ENCODE peak calls at places on chromosomes 3 and 15, in nine cellular contexts. X is HepG2, J is A549, W is transverse colon, E is K562, A is stomach, M is SK-N-SH, K is tibial nerve, Q is H1. Y is an unnamed sample.

GRCh38 chr15:43439268-43439667 is 53.7 kb downstream of the TP53BP1 start:
- DNase-seq in A (no peak), W (no peak), E (no peak), M (no peak), X (peak), J (no peak), Q (no peak), K (no peak), Y (no peak)

GRCh38 chr3:148847351-148847750 is 17.7 kb upstream of the CPA3 start:
- DNase-seq in E (no peak), K (no peak), A (no peak), Q (no peak), X (no peak), J (no peak), M (no peak), W (no peak), Y (no peak)

GRCh38 chr3:126550488-126551051 is 8.2 kb downstream of the C3orf22 start:
- DNase-seq in W (peak), K (no peak), X (no peak), E (no peak), A (peak), M (peak), Q (peak), J (no peak), Y (peak)

GRCh38 chr3:18751514-18751913 is 326.4 kb upstream of the SATB1 start:
- DNase-seq in K (no peak), J (no peak), X (no peak), A (no peak), M (no peak), E (no peak), W (no peak), Q (no peak), Y (no peak)

GRCh38 chr15:90358124-90359033 is 6.3 kb downstream of the ZNF774 start:
- DNase-seq in K (no peak), E (peak), A (no peak), Q (no peak), X (no peak), M (no peak), W (peak), J (peak), Y (peak)

GRCh38 chr3:187085021-187085666 is 54.2 kb downstream of the RPL39L start:
- DNase-seq in W (no peak), X (no peak), E (no peak), K (no peak), J (no peak), Q (no peak), A (no peak), M (no peak), Y (no peak)

GRCh38 chr15:31307270-31308184 is 19.1 kb upstream of the KLF13 start:
- DNase-seq in W (no peak), Q (peak), J (no peak), K (no peak), X (no peak), M (no peak), E (no peak), A (no peak), Y (no peak)

GRCh38 chr3:112676659-112677234 is 35.8 kb upstream of the CCDC80 start:
- DNase-seq in A (peak), E (peak), K (no peak), Q (no peak), X (peak), J (peak), M (no peak), W (peak), Y (peak)

GRCh38 chr3:126268866-126269265 is 88.3 kb downstream of the KLF15 start:
- DNase-seq in A (no peak), Q (no peak), M (no peak), K (no peak), X (no peak), J (no peak), W (no peak), E (no peak), Y (no peak)

GRCh38 chr3:73229036-73229435 is 167.6 kb downstream of the EBLN2 start:
- DNase-seq in J (no peak), Q (no peak), A (no peak), X (no peak), E (no peak), K (no peak), W (no peak), M (no peak), Y (no peak)

GRCh38 chr15:87634361-87634760 is 622.2 kb downstream of the NTRK3 start:
- DNase-seq in Q (no peak), X (no peak), W (no peak), E (no peak), A (no peak), M (no peak), J (no peak), K (no peak), Y (no peak)

GRCh38 chr15:74332011-74332410 is 35.4 kb downstream of the CYP11A1 start:
- DNase-seq in X (no peak), K (no peak), E (no peak), W (no peak), J (no peak), M (no peak), Q (no peak), A (no peak), Y (no peak)

GRCh38 chr3:161540594-161540993 is 44.0 kb downstream of the OTOL1 start:
- DNase-seq in J (no peak), Q (no peak), W (no peak), M (no peak), A (no peak), X (no peak), K (no peak), E (no peak), Y (no peak)

GRCh38 chr3:56411147-56411546 is 57.1 kb downstream of the ERC2 start:
- DNase-seq in Q (no peak), K (no peak), W (no peak), A (no peak), M (no peak), X (no peak), J (no peak), E (no peak), Y (no peak)

GRCh38 chr3:31503456-31503855 is 29.3 kb upstream of the STT3B start:
- DNase-seq in K (no peak), M (no peak), X (no peak), J (no peak), A (no peak), E (no peak), Q (no peak), W (no peak), Y (no peak)
- TF ChIP-seq EP300 in K (no peak), M (no peak), X (no peak), J (no peak), A (no peak), E (no peak), Q (no peak), W (no peak), Y (no peak)

GRCh38 chr15:69408841-69409240 is 5.3 kb upstream of the KIF23 start:
- DNase-seq in K (no peak), E (no peak), J (no peak), M (no peak), X (no peak), Q (no peak), W (no peak), A (no peak), Y (no peak)
- TF ChIP-seq EP300 in K (no peak), E (no peak), J (no peak), M (no peak), X (no peak), Q (no peak), W (no peak), A (no peak), Y (no peak)

GRCh38 chr3:143567823-143568222 is 280.4 kb downstream of the SLC9A9 start:
- DNase-seq in E (no peak), Q (no peak), A (no peak), W (no peak), M (no peak), X (no peak), J (no peak), K (no peak), Y (no peak)

GRCh38 chr3:143559291-143559690 is 289.0 kb downstream of the SLC9A9 start:
- DNase-seq in W (no peak), Q (no peak), J (no peak), A (no peak), K (no peak), M (no peak), X (no peak), E (no peak), Y (no peak)

GRCh38 chr3:143562789-143563188 is 285.5 kb downstream of the SLC9A9 start:
- DNase-seq in A (no peak), Q (no peak), W (no peak), K (no peak), J (no peak), M (no peak), X (no peak), E (peak), Y (no peak)

GRCh38 chr3:143565943-143566342 is 282.3 kb downstream of the SLC9A9 start:
- DNase-seq in K (no peak), W (no peak), Q (no peak), J (no peak), E (no peak), X (no peak), M (no peak), A (no peak), Y (no peak)

DNA sequence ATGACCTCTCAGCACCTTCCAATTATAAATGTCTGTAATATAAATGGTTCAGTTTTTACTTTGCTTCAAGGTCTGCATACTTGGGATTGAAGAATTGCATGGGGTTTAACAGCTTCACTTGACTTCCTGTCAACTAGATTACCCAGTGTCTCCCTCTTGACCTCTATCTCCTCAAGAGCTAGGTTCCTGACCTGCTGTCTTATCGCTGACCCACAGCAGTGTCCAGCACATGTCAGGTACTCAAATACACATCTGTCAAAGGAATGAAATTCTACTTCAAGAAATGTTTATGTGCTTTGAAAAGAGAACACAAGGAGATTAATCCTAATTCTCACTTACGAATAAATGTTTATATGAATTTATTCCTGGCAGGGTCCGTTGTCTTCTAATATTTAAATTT is 284.5 kb downstream of the SLC9A9 start:
- DNase-seq in K (no peak), A (no peak), X (no peak), Q (no peak), J (no peak), M (no peak), W (no peak), E (peak), Y (no peak)
- TF ChIP-seq EP300 in K (no peak), A (no peak), X (no peak), Q (no peak), J (no peak), M (no peak), W (no peak), E (peak), Y (no peak)

GRCh38 chr3:42667523-42668402 is 14.3 kb downstream of the ZBTB47 start:
- DNase-seq in A (no peak), Q (no peak), J (no peak), K (no peak), X (no peak), E (peak), W (no peak), M (peak), Y (no peak)
- TF ChIP-seq EP300 in A (no peak), Q (no peak), J (no peak), K (no peak), X (no peak), E (no peak), W (no peak), M (no peak), Y (no peak)

GRCh38 chr15:68339481-68339880 is 61.9 kb downstream of the FEM1B start:
- DNase-seq in A (no peak), M (no peak), X (no peak), Q (no peak), K (no peak), W (no peak), J (no peak), E (no peak), Y (no peak)
- TF ChIP-seq EP300 in A (no peak), M (no peak), X (no peak), Q (no peak), K (no peak), W (no peak), J (no peak), E (no peak), Y (no peak)

DNA sequence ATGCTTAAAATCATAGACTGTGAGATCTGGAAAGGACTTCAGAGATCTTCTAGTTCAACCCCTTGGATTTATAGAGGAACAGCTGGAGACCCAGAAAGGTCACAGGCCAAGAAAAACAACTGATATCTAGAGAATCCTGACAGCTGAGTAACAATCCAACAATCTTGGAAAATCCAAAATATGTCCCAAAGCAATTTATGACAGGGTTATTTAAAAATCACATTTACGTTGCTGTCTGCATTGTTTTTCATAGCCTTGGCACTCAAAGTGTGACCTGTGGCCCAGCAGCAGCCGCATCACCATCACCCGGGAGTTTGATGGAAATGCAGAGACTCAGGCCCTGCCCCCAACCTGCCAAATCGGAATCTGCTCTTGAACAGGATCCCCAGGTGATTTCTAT is 78.8 kb downstream of the FBN1 start:
- DNase-seq in A (no peak), K (no peak), M (no peak), J (no peak), Q (no peak), X (no peak), E (no peak), W (no peak), Y (no peak)
- TF ChIP-seq EP300 in A (no peak), K (no peak), M (no peak), J (no peak), Q (no peak), X (no peak), E (no peak), W (no peak), Y (no peak)

DNA sequence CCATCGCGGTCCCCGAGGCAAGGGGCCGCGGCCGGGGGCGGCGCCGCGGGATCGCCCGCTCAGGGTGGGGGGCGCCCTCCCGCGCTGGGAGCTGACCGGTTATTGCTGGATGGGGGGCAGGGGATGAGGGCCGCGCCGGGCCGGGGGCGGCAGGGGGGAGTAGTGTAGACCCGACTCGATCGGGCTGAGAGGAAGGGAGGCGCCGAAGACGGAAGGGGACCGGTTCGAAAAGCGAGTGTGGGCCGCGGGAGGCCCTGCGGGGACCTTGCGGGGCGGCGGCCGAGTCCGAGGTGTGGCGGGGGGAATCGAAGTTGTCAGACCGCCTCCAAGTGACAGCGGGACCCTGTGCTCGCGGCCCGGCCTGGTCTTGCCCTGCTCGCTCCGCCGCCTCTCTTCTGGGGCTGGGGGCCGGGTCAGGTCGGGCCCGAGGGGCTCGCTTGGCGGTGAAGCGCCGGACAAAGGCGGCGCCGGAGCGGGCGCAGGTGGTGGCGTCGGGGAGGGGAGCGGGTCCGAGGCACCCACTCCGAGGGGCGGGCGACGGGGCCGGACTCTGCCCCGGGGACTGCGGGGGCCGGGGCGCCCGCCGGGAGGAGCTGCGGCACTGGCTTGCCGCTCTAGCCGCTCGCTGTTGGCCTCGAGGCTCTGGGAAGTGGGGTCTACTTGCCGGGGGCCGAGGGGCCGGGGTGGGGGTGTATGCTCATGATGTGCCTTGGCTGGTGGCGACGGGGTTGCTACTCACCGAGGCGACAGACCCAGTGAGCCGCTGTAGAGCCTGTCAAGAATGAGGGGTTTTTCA is 1.2 kb downstream of the BAHD1 start:
- DNase-seq in X (no peak), W (peak), J (no peak), A (no peak), K (no peak), Q (no peak), E (peak), M (peak), Y (no peak)
- TF ChIP-seq EP300 in X (no peak), W (no peak), J (no peak), A (no peak), K (no peak), Q (no peak), E (no peak), M (no peak), Y (no peak)

DNA sequence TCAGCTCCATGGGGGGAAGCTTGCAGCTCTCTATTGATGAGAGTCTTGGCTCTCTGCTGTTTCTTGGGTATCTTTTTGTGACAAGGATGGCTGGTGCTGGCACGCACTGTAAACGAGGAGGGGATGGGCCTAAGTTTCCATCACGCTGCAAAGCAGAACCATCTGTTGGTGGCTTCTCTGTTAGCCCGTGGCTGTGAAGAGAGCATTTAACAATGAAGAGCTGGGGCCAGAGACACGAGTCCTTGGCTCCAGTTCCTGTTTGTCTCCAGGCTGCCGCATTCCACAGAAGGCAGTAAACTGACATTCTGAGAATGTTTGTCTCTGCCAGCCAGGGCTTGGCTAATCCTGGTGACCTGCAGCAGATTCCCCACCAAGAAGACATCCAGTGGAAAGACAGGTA is 130.7 kb downstream of the ASB7 start:
- DNase-seq in E (no peak), M (peak), W (no peak), J (peak), K (no peak), Q (peak), X (no peak), A (no peak), Y (no peak)
- TF ChIP-seq EP300 in E (no peak), M (no peak), W (no peak), J (no peak), K (no peak), Q (no peak), X (no peak), A (no peak), Y (no peak)

Y was measured in upper lobe of left lung.